ENCODE peak calls at places on chromosomes 11 and 22, in five cellular contexts. H is left lung; P is HL-60; D is CD4-positive, CD25-positive, alpha-beta regulatory T cell; G is PC-3. V is an unnamed sample.

GRCh38 chr22:40680819-40681183 is 1.5 kb downstream of the MCHR1 start:
- DNase-seq in D (no peak), H (no peak), P (no peak), G (no peak), V (no peak)

GRCh38 chr22:46373166-46373565 is 37.7 kb downstream of the TRMU start:
- DNase-seq in H (peak), D (no peak), G (no peak), P (no peak), V (no peak)

GRCh38 chr11:83759148-83759547 is 473.0 kb upstream of the CCDC90B start:
- DNase-seq in H (no peak), G (no peak), P (no peak), D (no peak), V (no peak)

GRCh38 chr11:42494459-42494858 is 817.3 kb upstream of the API5 start:
- DNase-seq in P (no peak), G (no peak), H (no peak), D (no peak), V (no peak)

GRCh38 chr11:82701847-82702520 is 31.7 kb downstream of the FAM181B start:
- DNase-seq in D (peak), H (no peak), P (no peak), G (peak), V (peak)

GRCh38 chr22:37971475-37972434 is 12.6 kb downstream of the SOX10 start:
- DNase-seq in H (no peak), P (no peak), D (no peak), G (no peak), V (no peak)

GRCh38 chr11:74678041-74678440 is 53.2 kb downstream of the CHRDL2 start:
- DNase-seq in D (no peak), P (no peak), G (no peak), H (no peak), V (no peak)

GRCh38 chr11:75816561-75817239 is 1.7 kb downstream of the UVRAG start:
- DNase-seq in G (no peak), D (peak), H (no peak), P (no peak), V (no peak)

GRCh38 chr11:95138448-95138847 is 48.8 kb downstream of the ENDOD1 start:
- DNase-seq in D (peak), G (peak), P (no peak), H (no peak), V (no peak)

GRCh38 chr11:22392561-22392960 is 54.4 kb downstream of the SLC17A6 start:
- DNase-seq in D (no peak), P (no peak), G (no peak), H (no peak), V (no peak)

GRCh38 chr11:22389526-22390282 is 51.5 kb downstream of the SLC17A6 start:
- DNase-seq in D (no peak), P (no peak), G (no peak), H (no peak), V (no peak)

GRCh38 chr11:22387126-22387525 is 48.9 kb downstream of the SLC17A6 start:
- DNase-seq in G (no peak), P (no peak), H (no peak), D (no peak), V (no peak)

GRCh38 chr11:22390283-22390655 is 52.1 kb downstream of the SLC17A6 start:
- DNase-seq in H (no peak), P (no peak), G (no peak), D (no peak), V (no peak)
- H3K27ac ChIP-seq in H (no peak), P (no peak), G (no peak), D (no peak), V (no peak)

GRCh38 chr11:102309621-102310541 is 7.4 kb upstream of the BIRC3 start:
- DNase-seq in P (no peak), G (no peak), H (no peak), D (no peak), V (no peak)
- H3K27ac ChIP-seq in P (no peak), G (no peak), H (no peak), D (no peak), V (no peak)

DNA sequence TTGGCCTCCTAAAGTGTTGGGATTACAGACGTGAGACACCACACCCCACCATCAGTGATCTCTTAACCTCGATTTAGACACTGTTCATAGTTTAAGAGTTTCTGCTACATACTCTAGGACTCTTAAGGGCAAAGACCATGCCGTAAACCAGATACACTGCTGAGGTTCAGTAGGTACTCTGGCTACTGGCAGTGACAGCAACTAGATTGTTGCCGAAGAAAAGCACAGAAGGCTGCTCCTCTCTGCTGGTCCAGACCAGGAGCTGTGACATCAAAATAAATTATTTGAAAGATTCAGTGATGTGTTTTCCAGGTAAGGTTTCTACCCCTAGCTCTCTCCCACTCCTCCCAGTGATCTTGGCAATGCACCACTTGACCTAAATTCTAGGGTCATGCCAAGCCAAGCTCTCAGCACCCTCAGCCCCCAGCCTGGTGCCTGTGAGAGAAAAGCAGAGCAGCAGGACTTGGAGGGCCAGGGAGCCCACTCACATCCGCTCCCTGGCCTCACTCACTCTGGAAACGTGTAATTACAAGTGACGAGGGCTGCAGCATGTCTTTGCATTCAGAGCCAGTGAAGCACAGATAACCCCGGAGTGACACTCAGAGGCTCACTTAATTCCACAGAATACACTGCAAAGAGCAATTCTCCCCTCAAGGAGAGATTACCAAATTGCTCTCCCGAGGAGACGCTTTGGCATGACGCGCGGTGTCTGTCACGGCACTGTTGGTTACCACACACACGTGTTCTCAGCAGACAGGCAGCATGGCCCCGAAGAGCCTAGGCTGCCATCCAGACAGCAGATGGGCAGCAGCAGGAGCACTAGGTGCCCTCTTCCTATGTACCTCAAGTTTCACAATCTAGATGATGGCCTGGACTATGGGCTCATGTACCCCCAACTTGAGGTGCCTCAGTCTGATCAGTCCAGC is 96.9 kb upstream of the PITPNB start:
- DNase-seq in H (no peak), D (no peak), G (no peak), P (no peak), V (no peak)
- H3K27ac ChIP-seq in H (no peak), D (no peak), G (no peak), P (no peak), V (no peak)

DNA sequence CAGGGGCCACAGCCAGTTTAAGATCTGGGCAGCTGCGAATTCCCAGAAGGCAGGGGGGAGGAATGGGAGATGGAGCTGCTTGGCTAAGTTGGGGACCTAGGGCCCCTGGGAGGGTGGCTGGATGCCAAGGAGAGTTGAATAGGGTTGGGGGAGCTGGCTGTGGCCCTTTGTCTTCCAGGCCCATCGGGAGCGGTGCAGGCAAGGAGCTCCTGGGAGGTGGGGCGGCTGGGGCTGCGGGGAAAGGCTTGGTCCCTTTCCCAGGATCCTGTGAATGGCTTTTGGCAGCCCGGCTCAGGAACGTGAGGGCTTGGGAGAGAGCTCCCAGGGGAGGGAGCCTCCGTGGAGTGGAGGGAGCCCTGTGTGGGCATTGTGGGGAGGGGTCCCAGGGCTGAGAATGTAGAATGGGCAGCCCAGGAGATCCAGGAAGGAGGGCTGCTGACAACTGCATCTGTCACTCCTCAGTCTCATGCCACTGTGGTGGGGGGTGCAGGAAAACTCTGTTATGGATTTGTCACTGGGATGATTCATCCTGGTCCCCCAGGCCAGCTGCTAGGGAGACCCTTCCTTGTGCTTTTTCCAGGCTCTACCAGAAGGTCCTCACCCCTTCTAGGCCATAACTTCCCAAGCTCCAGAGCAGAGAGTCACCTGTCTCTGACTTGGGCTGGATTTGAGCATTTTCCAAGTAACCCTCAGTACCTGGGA is 6.0 kb downstream of the FREY1 start:
- DNase-seq in G (no peak), D (no peak), H (peak), P (no peak), V (no peak)
- H3K27ac ChIP-seq in G (no peak), D (no peak), H (no peak), P (no peak), V (no peak)

GRCh38 chr11:78930810-78931209 is 356.1 kb upstream of the NARS2 start:
- DNase-seq in H (no peak), G (no peak), D (no peak), P (no peak), V (no peak)
- H3K27ac ChIP-seq in H (no peak), G (no peak), D (no peak), P (no peak), V (no peak)

GRCh38 chr11:71251761-71252433 is 480 bp downstream of the SHANK2 start:
- DNase-seq in G (peak), P (no peak), D (no peak), H (no peak), V (no peak)

GRCh38 chr11:71252434-71252781 is at the start of gene SHANK2:
- DNase-seq in G (peak), D (no peak), H (peak), P (no peak), V (no peak)

GRCh38 chr11:71255323-71255722 is 2.9 kb upstream of the SHANK2 start:
- DNase-seq in D (no peak), H (no peak), G (no peak), P (no peak), V (no peak)

GRCh38 chr11:71252782-71253730 is 679 bp upstream of the SHANK2 start:
- DNase-seq in P (no peak), D (no peak), G (peak), H (peak), V (no peak)

GRCh38 chr11:71253794-71254193 is 1.4 kb upstream of the SHANK2 start:
- DNase-seq in H (no peak), G (no peak), P (no peak), D (no peak), V (no peak)
- H3K27ac ChIP-seq in H (peak), G (peak), P (no peak), D (no peak), V (no peak)

GRCh38 chr11:123065634-123066033 is 3.7 kb upstream of the HSPA8 start:
- DNase-seq in D (no peak), P (no peak), G (peak), H (no peak), V (no peak)
- H3K27ac ChIP-seq in D (peak), P (no peak), G (no peak), H (no peak), V (peak)